ENCODE peak calls at places on chromosome 10, in nine cellular contexts. N, J, O, C, I, H, L, T and V are unnamed samples.

GRCh38 chr10:30435068-30435422 is 1.1 kb downstream of the MAP3K8 start:
- DNase-seq in H (peak), O (no peak), I (peak), J (no peak), C (no peak), L (peak), T (no peak), N (no peak), V (peak)

GRCh38 chr10:52908483-52908882 is 135.9 kb upstream of the MBL2 start:
- DNase-seq in L (no peak), J (no peak), N (no peak), H (no peak), O (no peak), T (no peak), I (no peak), C (no peak), V (no peak)

GRCh38 chr10:113177163-113177935 is 227.3 kb downstream of the TCF7L2 start:
- DNase-seq in L (no peak), N (no peak), H (no peak), O (no peak), C (no peak), I (no peak), T (no peak), J (no peak), V (no peak)

GRCh38 chr10:120614685-120615084 is 157.7 kb downstream of the PLPP4 start:
- DNase-seq in N (no peak), I (no peak), H (no peak), O (no peak), T (no peak), L (no peak), C (no peak), J (no peak), V (no peak)

GRCh38 chr10:12455774-12456173 is 106.4 kb downstream of the CAMK1D start:
- DNase-seq in J (no peak), C (no peak), N (no peak), H (no peak), L (no peak), O (no peak), T (no peak), I (no peak), V (no peak)

GRCh38 chr10:75538144-75538543 is 106.7 kb downstream of the LRMDA start:
- DNase-seq in I (no peak), J (no peak), H (no peak), O (no peak), L (no peak), T (no peak), C (no peak), N (no peak), V (no peak)

GRCh38 chr10:62744136-62744535 is 60.4 kb upstream of the ADO start:
- DNase-seq in L (no peak), I (peak), T (no peak), O (no peak), J (no peak), C (no peak), N (no peak), H (no peak), V (no peak)

GRCh38 chr10:62044569-62044968 is 143.1 kb downstream of the ARID5B start:
- DNase-seq in J (no peak), C (no peak), H (no peak), O (no peak), T (no peak), L (no peak), I (no peak), N (no peak), V (no peak)

GRCh38 chr10:79223346-79224048 is 123.8 kb upstream of the PPIF start:
- DNase-seq in O (no peak), H (peak), T (no peak), I (no peak), C (no peak), N (no peak), J (no peak), L (no peak), V (no peak)

GRCh38 chr10:118394557-118395194 is 52.6 kb upstream of the FAM204A start:
- DNase-seq in H (no peak), I (no peak), O (no peak), C (no peak), L (no peak), J (no peak), T (no peak), N (no peak), V (no peak)

GRCh38 chr10:35912615-35913170 is 270.6 kb upstream of the FZD8 start:
- DNase-seq in L (no peak), J (no peak), N (no peak), C (no peak), T (no peak), O (no peak), H (no peak), I (no peak), V (no peak)